ENCODE peak calls at places on chromosome 14, in six cellular contexts. One of them, this sample, is unnamed.
A peak's percentile ranks its signal among the peaks of the same experiment; 100 is the strongest.

GRCh38 chr14:21771671-21772070 is 98.1 kb upstream of the OR4E1 start:
- DNase-seq in AG04450: no peak
- DNase-seq in GM13977: no peak
- DNase-seq in cardiac fibroblast: no peak
- DNase-seq in thoracic aorta: no peak
- DNase-seq in right atrium auricular region: no peak
- DNase-seq in this sample: no peak

GRCh38 chr14:65588426-65589140 is 176.1 kb downstream of the FUT8 start:
- DNase-seq in right atrium auricular region: no peak
- DNase-seq in thoracic aorta: no peak
- DNase-seq in cardiac fibroblast: peak; percentile 44
- DNase-seq in AG04450: no peak
- DNase-seq in GM13977: no peak
- DNase-seq in this sample: no peak

GRCh38 chr14:99579903-99580570 is 24.0 kb downstream of the CCDC85C start:
- DNase-seq in right atrium auricular region: no peak
- DNase-seq in thoracic aorta: no peak
- DNase-seq in GM13977: no peak
- DNase-seq in AG04450: no peak
- DNase-seq in cardiac fibroblast: peak; percentile 23
- DNase-seq in this sample: no peak

GRCh38 chr14:95255487-95255886 is 64.2 kb downstream of the CLMN start:
- DNase-seq in AG04450: no peak
- DNase-seq in right atrium auricular region: no peak
- DNase-seq in thoracic aorta: no peak
- DNase-seq in cardiac fibroblast: peak; percentile 73
- DNase-seq in GM13977: no peak
- DNase-seq in this sample: no peak

GRCh38 chr14:24063263-24063836 is 8.0 kb upstream of the CPNE6 start:
- DNase-seq in AG04450: no peak
- DNase-seq in GM13977: no peak
- DNase-seq in cardiac fibroblast: no peak
- DNase-seq in right atrium auricular region: no peak
- DNase-seq in thoracic aorta: no peak
- DNase-seq in this sample: no peak

GRCh38 chr14:23181453-23181852 is 2.0 kb downstream of the SLC7A8 start:
- DNase-seq in thoracic aorta: no peak
- DNase-seq in cardiac fibroblast: no peak
- DNase-seq in AG04450: no peak
- DNase-seq in GM13977: no peak
- DNase-seq in right atrium auricular region: no peak
- DNase-seq in this sample: no peak

GRCh38 chr14:93960108-93960475 is 16.3 kb downstream of the ASB2 start:
- DNase-seq in cardiac fibroblast: no peak
- DNase-seq in AG04450: no peak
- DNase-seq in right atrium auricular region: no peak
- DNase-seq in GM13977: no peak
- DNase-seq in thoracic aorta: no peak
- DNase-seq in this sample: no peak

GRCh38 chr14:55071870-55072640 is 20.6 kb downstream of the MAPK1IP1L start:
- DNase-seq in cardiac fibroblast: peak; percentile 79
- DNase-seq in right atrium auricular region: no peak
- DNase-seq in thoracic aorta: peak; percentile 22
- DNase-seq in AG04450: no peak
- DNase-seq in GM13977: peak; percentile 49
- DNase-seq in this sample: no peak

GRCh38 chr14:75566321-75566720 is 12.1 kb upstream of the FLVCR2 start:
- DNase-seq in AG04450: no peak
- DNase-seq in GM13977: peak; percentile 39
- DNase-seq in thoracic aorta: no peak
- DNase-seq in right atrium auricular region: no peak
- DNase-seq in cardiac fibroblast: no peak
- DNase-seq in this sample: no peak

GRCh38 chr14:100567009-100567876 is 20.0 kb downstream of the BEGAIN start:
- DNase-seq in right atrium auricular region: no peak
- DNase-seq in cardiac fibroblast: no peak
- DNase-seq in AG04450: no peak
- DNase-seq in thoracic aorta: no peak
- DNase-seq in GM13977: no peak
- DNase-seq in this sample: no peak

GRCh38 chr14:59097681-59098080 is 90.8 kb upstream of the DAAM1 start:
- DNase-seq in AG04450: no peak
- DNase-seq in thoracic aorta: no peak
- DNase-seq in cardiac fibroblast: peak; percentile 21
- DNase-seq in right atrium auricular region: no peak
- DNase-seq in GM13977: no peak
- DNase-seq in this sample: no peak

GRCh38 chr14:37900582-37900981 is 305.2 kb downstream of the TTC6 start:
- DNase-seq in right atrium auricular region: no peak
- DNase-seq in thoracic aorta: no peak
- DNase-seq in cardiac fibroblast: peak; percentile 4
- DNase-seq in GM13977: no peak
- DNase-seq in AG04450: no peak
- DNase-seq in this sample: no peak

GRCh38 chr14:53542692-53543091 is 389.6 kb upstream of the DDHD1 start:
- DNase-seq in thoracic aorta: no peak
- DNase-seq in right atrium auricular region: no peak
- DNase-seq in cardiac fibroblast: peak; percentile 76
- DNase-seq in AG04450: no peak
- DNase-seq in GM13977: no peak
- DNase-seq in this sample: no peak

GRCh38 chr14:101707863-101708620 is 53.5 kb upstream of the PPP2R5C start:
- DNase-seq in AG04450: no peak
- DNase-seq in right atrium auricular region: peak; percentile 30
- DNase-seq in GM13977: no peak
- DNase-seq in thoracic aorta: no peak
- DNase-seq in cardiac fibroblast: no peak
- DNase-seq in this sample: no peak

GRCh38 chr14:34029921-34030334 is 79.1 kb upstream of the EGLN3 start:
- DNase-seq in GM13977: no peak
- DNase-seq in AG04450: no peak
- DNase-seq in thoracic aorta: no peak
- DNase-seq in cardiac fibroblast: peak; percentile 84
- DNase-seq in right atrium auricular region: no peak
- DNase-seq in this sample: no peak

GRCh38 chr14:100294213-100294962 is 11.9 kb downstream of the SLC25A29 start:
- DNase-seq in thoracic aorta: no peak
- DNase-seq in GM13977: peak; percentile 65
- DNase-seq in AG04450: no peak
- DNase-seq in cardiac fibroblast: peak; percentile 53
- DNase-seq in right atrium auricular region: peak; percentile 75
- DNase-seq in this sample: no peak

GRCh38 chr14:22391908-22392307 is 197.1 kb downstream of the DAD1 start:
- DNase-seq in right atrium auricular region: peak; percentile 64
- DNase-seq in thoracic aorta: no peak
- DNase-seq in GM13977: peak; percentile 66
- DNase-seq in AG04450: peak; percentile 37
- DNase-seq in cardiac fibroblast: peak; percentile 83
- DNase-seq in this sample: no peak

GRCh38 chr14:65815127-65815526 is 402.6 kb downstream of the FUT8 start:
- DNase-seq in thoracic aorta: no peak
- DNase-seq in GM13977: no peak
- DNase-seq in cardiac fibroblast: no peak
- DNase-seq in right atrium auricular region: no peak
- DNase-seq in AG04450: no peak
- DNase-seq in this sample: no peak

GRCh38 chr14:31449971-31450610 is 7.2 kb downstream of the DTD2 start:
- DNase-seq in AG04450: no peak
- DNase-seq in right atrium auricular region: no peak
- DNase-seq in thoracic aorta: no peak
- DNase-seq in cardiac fibroblast: peak; percentile 73
- DNase-seq in GM13977: peak; percentile 36
- DNase-seq in this sample: no peak

GRCh38 chr14:29814153-29815057 is 113.2 kb downstream of the PRKD1 start:
- DNase-seq in AG04450: no peak
- DNase-seq in thoracic aorta: no peak
- DNase-seq in cardiac fibroblast: peak; percentile 63
- DNase-seq in right atrium auricular region: no peak
- DNase-seq in GM13977: no peak
- DNase-seq in this sample: no peak

GRCh38 chr14:93456356-93456755 is 25.6 kb downstream of the UNC79 start:
- DNase-seq in GM13977: no peak
- DNase-seq in cardiac fibroblast: no peak
- DNase-seq in thoracic aorta: no peak
- DNase-seq in AG04450: no peak
- DNase-seq in right atrium auricular region: no peak
- DNase-seq in this sample: no peak

GRCh38 chr14:89641495-89642162 is 224.6 kb upstream of the FOXN3 start:
- DNase-seq in cardiac fibroblast: no peak
- DNase-seq in AG04450: no peak
- DNase-seq in thoracic aorta: no peak
- DNase-seq in GM13977: peak; percentile 68
- DNase-seq in right atrium auricular region: no peak
- DNase-seq in this sample: no peak

GRCh38 chr14:36241183-36241582 is 64.7 kb upstream of the PTCSC3 start:
- DNase-seq in thoracic aorta: no peak
- DNase-seq in cardiac fibroblast: peak; percentile 5
- DNase-seq in right atrium auricular region: no peak
- DNase-seq in GM13977: no peak
- DNase-seq in AG04450: no peak
- DNase-seq in this sample: no peak
- TF ChIP-seq CTCF in thoracic aorta: no peak
- TF ChIP-seq CTCF in cardiac fibroblast: no peak
- TF ChIP-seq CTCF in right atrium auricular region: no peak
- TF ChIP-seq CTCF in GM13977: no peak
- TF ChIP-seq CTCF in AG04450: peak; percentile 12
- TF ChIP-seq CTCF in this sample: no peak

GRCh38 chr14:92093320-92093719 is 13.1 kb downstream of the ATXN3 start:
- DNase-seq in AG04450: no peak
- DNase-seq in cardiac fibroblast: peak; percentile 10
- DNase-seq in thoracic aorta: no peak
- DNase-seq in right atrium auricular region: no peak
- DNase-seq in GM13977: no peak
- DNase-seq in this sample: no peak
- TF ChIP-seq CTCF in AG04450: no peak
- TF ChIP-seq CTCF in cardiac fibroblast: no peak
- TF ChIP-seq CTCF in thoracic aorta: no peak
- TF ChIP-seq CTCF in right atrium auricular region: no peak
- TF ChIP-seq CTCF in GM13977: peak; percentile 28
- TF ChIP-seq CTCF in this sample: peak; percentile 26

GRCh38 chr14:68814376-68815287 is 21.8 kb upstream of the ZFP36L1 start:
- DNase-seq in right atrium auricular region: peak; percentile 62
- DNase-seq in thoracic aorta: no peak
- DNase-seq in cardiac fibroblast: peak; percentile 66
- DNase-seq in GM13977: peak; percentile 81
- DNase-seq in AG04450: no peak
- DNase-seq in this sample: no peak
- TF ChIP-seq CTCF in right atrium auricular region: no peak
- TF ChIP-seq CTCF in thoracic aorta: no peak
- TF ChIP-seq CTCF in cardiac fibroblast: no peak
- TF ChIP-seq CTCF in GM13977: no peak
- TF ChIP-seq CTCF in AG04450: no peak
- TF ChIP-seq CTCF in this sample: no peak

GRCh38 chr14:51703787-51704186 is 52.1 kb downstream of the FRMD6 start:
- DNase-seq in cardiac fibroblast: no peak
- DNase-seq in AG04450: no peak
- DNase-seq in thoracic aorta: no peak
- DNase-seq in GM13977: no peak
- DNase-seq in right atrium auricular region: no peak
- DNase-seq in this sample: no peak

GRCh38 chr14:51701956-51702355 is 50.2 kb downstream of the FRMD6 start:
- DNase-seq in AG04450: no peak
- DNase-seq in right atrium auricular region: no peak
- DNase-seq in thoracic aorta: no peak
- DNase-seq in cardiac fibroblast: no peak
- DNase-seq in GM13977: no peak
- DNase-seq in this sample: no peak

GRCh38 chr14:51704465-51705050 is 52.8 kb downstream of the FRMD6 start:
- DNase-seq in GM13977: no peak
- DNase-seq in cardiac fibroblast: no peak
- DNase-seq in right atrium auricular region: no peak
- DNase-seq in thoracic aorta: no peak
- DNase-seq in AG04450: no peak
- DNase-seq in this sample: no peak
- TF ChIP-seq CTCF in GM13977: no peak
- TF ChIP-seq CTCF in cardiac fibroblast: no peak
- TF ChIP-seq CTCF in right atrium auricular region: no peak
- TF ChIP-seq CTCF in thoracic aorta: no peak
- TF ChIP-seq CTCF in AG04450: no peak
- TF ChIP-seq CTCF in this sample: peak; percentile 22

GRCh38 chr14:77200406-77200985 is 18.9 kb downstream of the TMEM63C start:
- DNase-seq in right atrium auricular region: no peak
- DNase-seq in GM13977: no peak
- DNase-seq in thoracic aorta: no peak
- DNase-seq in cardiac fibroblast: no peak
- DNase-seq in AG04450: no peak
- DNase-seq in this sample: no peak
- TF ChIP-seq CTCF in right atrium auricular region: no peak
- TF ChIP-seq CTCF in GM13977: no peak
- TF ChIP-seq CTCF in thoracic aorta: no peak
- TF ChIP-seq CTCF in cardiac fibroblast: no peak
- TF ChIP-seq CTCF in AG04450: no peak
- TF ChIP-seq CTCF in this sample: no peak

DNA sequence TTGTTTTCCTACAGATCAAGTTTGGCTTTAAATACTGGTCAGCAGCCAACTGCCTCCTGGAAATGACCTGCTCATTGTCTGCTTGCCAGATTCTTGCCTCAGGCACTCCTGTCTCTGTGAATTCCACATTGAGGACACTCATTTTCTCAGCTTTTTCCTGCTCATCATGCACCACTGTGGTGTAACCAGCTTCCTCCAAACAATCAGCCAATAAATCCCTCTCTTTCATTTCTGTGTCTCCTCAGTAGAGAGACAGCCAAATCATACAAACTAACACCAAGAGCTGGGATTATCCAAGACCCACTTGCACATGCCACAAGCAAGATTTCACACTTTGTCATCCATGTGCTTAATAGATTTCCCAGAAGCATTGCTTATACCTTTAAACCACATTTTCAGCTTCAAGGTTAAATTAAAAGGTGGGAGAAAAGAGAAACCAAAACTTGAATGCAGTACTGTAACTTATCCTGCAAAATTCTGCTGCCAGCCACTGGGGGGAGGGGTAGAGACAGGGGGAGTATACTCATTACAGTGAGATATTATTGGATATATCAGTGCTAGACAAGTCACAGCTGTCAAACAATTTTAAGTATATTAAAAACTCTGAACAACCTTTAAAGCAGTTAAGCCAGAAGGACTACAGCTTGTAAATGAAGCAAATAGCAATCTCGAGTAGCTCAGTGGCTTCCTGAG is 105.0 kb downstream of the PPP2R5E start:
- DNase-seq in GM13977: no peak
- DNase-seq in cardiac fibroblast: peak; percentile 98
- DNase-seq in AG04450: peak; percentile 73
- DNase-seq in thoracic aorta: peak; percentile 9
- DNase-seq in right atrium auricular region: peak; percentile 77
- DNase-seq in this sample: no peak
- TF ChIP-seq CTCF in GM13977: peak; percentile 37
- TF ChIP-seq CTCF in cardiac fibroblast: peak; percentile 11
- TF ChIP-seq CTCF in AG04450: peak; percentile 26
- TF ChIP-seq CTCF in thoracic aorta: no peak
- TF ChIP-seq CTCF in right atrium auricular region: no peak
- TF ChIP-seq CTCF in this sample: peak; percentile 42